ENCODE peak calls at places on chromosomes 1 and 21, in seven cellular contexts. R is mesendoderm, V is osteoblast, H is IMR-90, J is aorta, F is breast epithelium, M is NT2/D1. L is an unnamed sample.
A peak's percentile ranks its signal among the peaks of the same experiment; 100 is the strongest.

GRCh38 chr1:6614953-6615785 is 1.6 kb downstream of the PHF13 start:
- DNase-seq in R (peak; percentile 18), V (peak; percentile 85), H (no peak), J (no peak), F (no peak), M (no peak), L (no peak)

GRCh38 chr1:116360435-116361173 is 12.4 kb upstream of the ATP1A1 start:
- DNase-seq in R (no peak), V (no peak), H (peak; percentile 17), J (no peak), F (no peak), M (no peak), L (no peak)

GRCh38 chr1:8031176-8031785 is 5.2 kb upstream of the ERRFI1 start:
- DNase-seq in R (no peak), V (no peak), H (peak; percentile 73), J (no peak), F (no peak), M (no peak), L (no peak)

GRCh38 chr21:45261093-45261492 is 26.6 kb downstream of the POFUT2 start:
- DNase-seq in R (no peak), V (peak; percentile 43), H (no peak), J (peak; percentile 48), F (no peak), M (no peak), L (no peak)

GRCh38 chr1:6358757-6359567 is 34.6 kb downstream of the ACOT7 start:
- DNase-seq in R (peak; percentile 71), V (peak; percentile 92), H (peak; percentile 86), J (no peak), F (no peak), M (no peak), L (no peak)

GRCh38 chr1:234559917-234560676 is 49.9 kb downstream of the IRF2BP2 start:
- DNase-seq in R (no peak), V (no peak), H (no peak), J (no peak), F (no peak), M (no peak), L (no peak)

GRCh38 chr1:228393268-228393699 is 13.4 kb downstream of the TRIM11 start:
- DNase-seq in R (peak; percentile 43), V (peak; percentile 97), H (peak; percentile 73), J (peak; percentile 81), F (no peak), M (no peak), L (no peak)

GRCh38 chr1:185595835-185596667 is 138.1 kb upstream of the HMCN1 start:
- DNase-seq in R (peak; percentile 80), V (peak; percentile 54), H (peak; percentile 56), J (no peak), F (no peak), M (peak; percentile 66), L (peak; percentile 53)

GRCh38 chr1:160413716-160414115 is 13.4 kb downstream of the VANGL2 start:
- DNase-seq in R (peak; percentile 68), V (no peak), H (no peak), J (no peak), F (no peak), M (no peak), L (no peak)

GRCh38 chr1:30452925-30453324 is 270.5 kb downstream of the MATN1 start:
- DNase-seq in R (no peak), V (no peak), H (no peak), J (peak; percentile 8), F (no peak), M (no peak), L (no peak)

GRCh38 chr1:206568256-206568655 is 44.0 kb downstream of the EIF2D start:
- DNase-seq in R (no peak), V (peak; percentile 94), H (no peak), J (no peak), F (no peak), M (no peak), L (no peak)

GRCh38 chr1:43321331-43321891 is 16.2 kb upstream of the MPL start:
- DNase-seq in R (no peak), V (no peak), H (no peak), J (peak; percentile 57), F (no peak), M (no peak), L (no peak)

GRCh38 chr1:154609398-154610380 is 1.7 kb upstream of the ADAR start:
- DNase-seq in R (peak; percentile 86), V (no peak), H (peak; percentile 36), J (no peak), F (no peak), M (peak; percentile 82), L (no peak)

GRCh38 chr21:14554948-14555347 is 8.8 kb upstream of the SAMSN1 start:
- DNase-seq in R (peak; percentile 1), V (no peak), H (no peak), J (no peak), F (no peak), M (peak; percentile 38), L (no peak)

GRCh38 chr1:171290611-171291010 is 23.4 kb upstream of the FMO4 start:
- DNase-seq in R (no peak), V (no peak), H (no peak), J (no peak), F (no peak), M (no peak), L (no peak)

GRCh38 chr1:82517586-82517985 is 716.9 kb downstream of the ADGRL2 start:
- DNase-seq in R (peak; percentile 52), V (no peak), H (no peak), J (peak; percentile 75), F (peak; percentile 17), M (peak; percentile 9), L (no peak)

GRCh38 chr1:8462298-8462946 is 144.5 kb downstream of the SLC45A1 start:
- DNase-seq in R (no peak), V (no peak), H (no peak), J (no peak), F (no peak), M (no peak), L (no peak)

GRCh38 chr1:230747886-230748800 is 955 bp downstream of the CAPN9 start:
- DNase-seq in R (no peak), V (no peak), H (no peak), J (no peak), F (no peak), M (no peak), L (no peak)

GRCh38 chr1:56212143-56212542 is 367.2 kb downstream of the PLPP3 start:
- DNase-seq in R (no peak), V (no peak), H (no peak), J (no peak), F (no peak), M (no peak), L (no peak)

GRCh38 chr1:53591924-53592323 is 132.7 kb downstream of the DMRTB1 start:
- DNase-seq in R (no peak), V (no peak), H (no peak), J (peak; percentile 28), F (no peak), M (no peak), L (no peak)

GRCh38 chr1:156795374-156795733 is 21.3 kb downstream of the SH2D2A start:
- DNase-seq in R (no peak), V (no peak), H (no peak), J (no peak), F (no peak), M (no peak), L (no peak)

GRCh38 chr1:156796340-156797097 is 20.1 kb downstream of the SH2D2A start:
- DNase-seq in R (peak; percentile 54), V (no peak), H (no peak), J (no peak), F (no peak), M (no peak), L (no peak)

GRCh38 chr1:156794506-156795373 is 21.9 kb downstream of the SH2D2A start:
- DNase-seq in R (no peak), V (no peak), H (peak; percentile 41), J (no peak), F (no peak), M (no peak), L (no peak)

GRCh38 chr1:156795787-156796186 is 20.9 kb downstream of the SH2D2A start:
- DNase-seq in R (no peak), V (no peak), H (no peak), J (no peak), F (no peak), M (no peak), L (no peak)

GRCh38 chr1:156797212-156797871 is 19.3 kb downstream of the SH2D2A start:
- DNase-seq in R (peak; percentile 93), V (no peak), H (peak; percentile 64), J (no peak), F (no peak), M (peak; percentile 68), L (no peak)
- H3K36me3 ChIP-seq in R (peaks cover 20% of the 10 kb centered on the region), V (peaks cover 75% of the 10 kb centered on the region), H (peaks cover 55% of the 10 kb centered on the region), J (peaks cover 14% of the 10 kb centered on the region), F (no peaks in the 10 kb centered on the region), M (peaks cover 93% of the 10 kb centered on the region), L (peaks cover 43% of the 10 kb centered on the region)

DNA sequence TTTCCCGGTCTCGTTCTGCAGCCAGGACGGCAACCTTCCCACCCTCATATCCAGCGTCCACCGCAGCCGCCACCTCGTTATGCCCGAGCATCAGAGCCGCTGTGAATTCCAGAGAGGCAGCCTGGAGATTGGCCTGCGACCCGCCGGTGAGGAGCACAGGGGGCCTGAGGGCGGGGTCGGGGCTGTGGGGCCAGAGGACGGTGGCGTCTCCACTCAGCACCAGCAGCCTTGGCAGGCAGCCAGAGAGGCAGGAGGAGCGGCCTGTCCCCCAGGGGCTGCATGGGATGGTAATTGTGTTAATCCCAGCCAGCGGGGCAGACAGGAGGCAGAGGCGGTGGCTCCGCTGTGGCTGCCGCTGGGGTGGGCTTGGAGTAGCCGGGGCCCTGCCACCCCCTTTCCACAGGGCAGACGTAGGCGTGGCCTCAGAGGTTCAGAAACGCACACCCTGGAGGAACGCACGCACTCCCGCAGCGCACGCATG is 12.1 kb downstream of the SAMD11 start:
- DNase-seq in R (peak; percentile 89), V (no peak), H (no peak), J (no peak), F (no peak), M (peak; percentile 47), L (no peak)
- H3K4me1 ChIP-seq in R (peaks cover 20% of the 10 kb centered on the region), V (peaks cover 21% of the 10 kb centered on the region), H (peaks cover 20% of the 10 kb centered on the region), J (no peaks in the 10 kb centered on the region), F (peaks cover 13% of the 10 kb centered on the region), M (peaks cover 28% of the 10 kb centered on the region), L (no peaks in the 10 kb centered on the region)

GRCh38 chr1:64874664-64875063 is 91.7 kb downstream of the JAK1 start:
- DNase-seq in R (no peak), V (no peak), H (no peak), J (no peak), F (no peak), M (no peak), L (no peak)
- H3K36me3 ChIP-seq in R (no peaks in the 10 kb centered on the region), V (peaks cover 47% of the 10 kb centered on the region), H (peaks cover 42% of the 10 kb centered on the region), J (peaks cover 6% of the 10 kb centered on the region), F (peaks cover 7% of the 10 kb centered on the region), M (peaks cover 65% of the 10 kb centered on the region), L (peaks cover 12% of the 10 kb centered on the region)

GRCh38 chr1:27006683-27007082 is 6.0 kb downstream of the TENT5B start:
- DNase-seq in R (peak; percentile 15), V (no peak), H (no peak), J (no peak), F (no peak), M (no peak), L (no peak)

GRCh38 chr1:27005166-27005530 is 7.5 kb downstream of the TENT5B start:
- DNase-seq in R (no peak), V (peak; percentile 41), H (no peak), J (no peak), F (no peak), M (no peak), L (no peak)

GRCh38 chr1:27004471-27005165 is 8.0 kb downstream of the TENT5B start:
- DNase-seq in R (peak; percentile 27), V (peak; percentile 72), H (peak; percentile 67), J (no peak), F (no peak), M (no peak), L (no peak)

GRCh38 chr1:27003745-27004470 is 8.7 kb downstream of the TENT5B start:
- DNase-seq in R (peak; percentile 27), V (no peak), H (no peak), J (no peak), F (no peak), M (no peak), L (no peak)

GRCh38 chr1:27005648-27006496 is 6.8 kb downstream of the TENT5B start:
- DNase-seq in R (peak; percentile 37), V (peak; percentile 76), H (no peak), J (no peak), F (no peak), M (no peak), L (no peak)
- H3K4me1 ChIP-seq in R (peaks cover 38% of the 10 kb centered on the region), V (peaks cover 48% of the 10 kb centered on the region), H (peaks cover 37% of the 10 kb centered on the region), J (no peaks in the 10 kb centered on the region), F (peaks cover 50% of the 10 kb centered on the region), M (peaks cover 61% of the 10 kb centered on the region), L (peaks cover 17% of the 10 kb centered on the region)

L was measured in lung.